ENCODE peak calls at places on chromosomes 4 and X, in eight cellular contexts. S is memory B cell; B is NCI-H1092 treated with DMSO at 0.1 percent for 48 hours; T is MG63; C is activated T-cell treated with anti-CD3 and anti-CD28 coated beads, Interleukin-2, amount 50 U/mL, for 72 hours; R is activated CD4-positive, alpha-beta T cell treated with anti-CD3 and anti-CD28 coated beads for 1 hour; P is central memory CD4-positive, alpha-beta T cell; L is head of caudate nucleus. W is an unnamed sample.

GRCh38 chrX:78517124-78517523 is 142.0 kb downstream of the RTL3 start:
- DNase-seq in C (peak), R (peak), T (no peak), L (no peak), B (no peak), P (peak), S (peak), W (no peak)

GRCh38 chrX:24498975-24499374 is 33.9 kb downstream of the PDK3 start:
- DNase-seq in S (peak), B (peak), L (no peak), T (no peak), P (peak), R (no peak), C (no peak), W (no peak)

GRCh38 chr4:121030151-121030550 is 42.2 kb downstream of the NDNF start:
- DNase-seq in B (no peak), T (no peak), S (no peak), R (no peak), C (no peak), P (no peak), L (no peak), W (no peak)

GRCh38 chrX:7163146-7163677 is 15.3 kb upstream of the PUDP start:
- DNase-seq in R (no peak), B (no peak), C (no peak), T (no peak), P (no peak), S (no peak), L (no peak), W (no peak)

GRCh38 chr4:56531823-56532222 is 26.2 kb downstream of the ARL9 start:
- DNase-seq in R (no peak), P (no peak), S (no peak), C (no peak), B (no peak), T (no peak), L (no peak), W (no peak)

GRCh38 chrX:68762649-68763268 is 66.1 kb upstream of the EFNB1 start:
- DNase-seq in S (no peak), T (peak), C (no peak), L (no peak), R (no peak), B (no peak), P (no peak), W (no peak)

GRCh38 chr4:5365071-5366008 is 314.1 kb downstream of the STK32B start:
- DNase-seq in P (no peak), T (peak), R (no peak), B (no peak), L (peak), C (no peak), S (no peak), W (no peak)

GRCh38 chr4:86031927-86032326 is 327.9 kb downstream of the MAPK10 start:
- DNase-seq in L (no peak), P (no peak), R (no peak), C (no peak), B (no peak), S (no peak), T (no peak), W (no peak)

GRCh38 chr4:57148831-57149230 is 38.6 kb upstream of the IGFBP7 start:
- DNase-seq in L (no peak), B (no peak), R (no peak), C (no peak), T (no peak), P (no peak), S (no peak), W (no peak)

GRCh38 chr4:26061248-26061986 is 147.4 kb downstream of the SMIM20 start:
- DNase-seq in R (no peak), S (no peak), T (peak), C (peak), P (peak), L (no peak), B (peak), W (peak)

GRCh38 chr4:4457803-4458550 is 71.1 kb downstream of the NSG1 start:
- DNase-seq in R (no peak), P (no peak), S (no peak), L (no peak), B (no peak), T (no peak), C (no peak), W (peak)

GRCh38 chr4:23811045-23811620 is 78.7 kb downstream of the PPARGC1A start:
- DNase-seq in T (no peak), S (no peak), L (no peak), C (no peak), R (no peak), B (no peak), P (no peak), W (no peak)

GRCh38 chrX:10156199-10157031 is at the start of gene CLCN4:
- DNase-seq in P (no peak), C (no peak), S (peak), R (no peak), L (peak), T (peak), B (peak), W (no peak)

GRCh38 chr4:185914583-185915199 is 102.7 kb upstream of the SORBS2 start:
- DNase-seq in L (no peak), T (peak), C (no peak), S (no peak), P (no peak), B (no peak), R (no peak), W (no peak)

GRCh38 chrX:76172325-76172887 is 456 bp upstream of the PBDC1 start:
- DNase-seq in R (no peak), L (peak), C (no peak), T (no peak), P (no peak), S (no peak), B (peak), W (no peak)

GRCh38 chr4:857461-857860 is 31.5 kb upstream of the CPLX1 start:
- DNase-seq in C (no peak), R (no peak), L (no peak), P (no peak), S (no peak), T (no peak), B (no peak), W (no peak)

GRCh38 chr4:104490770-104491395 is 3.8 kb downstream of the CXXC4 start:
- DNase-seq in B (peak), T (peak), P (peak), C (peak), S (peak), R (peak), L (peak), W (no peak)

GRCh38 chrX:29560065-29560464 is 655.3 kb upstream of the MAGEB2 start:
- DNase-seq in L (no peak), B (no peak), T (no peak), C (no peak), R (no peak), S (no peak), P (no peak), W (no peak)

GRCh38 chr4:5972571-5972970 is 45.7 kb downstream of the C4orf50 start:
- DNase-seq in L (no peak), C (no peak), T (no peak), S (no peak), B (no peak), P (no peak), R (no peak), W (no peak)

GRCh38 chrX:129649268-129650182 is 5.2 kb downstream of the APLN start:
- DNase-seq in T (peak), C (no peak), S (no peak), R (no peak), P (no peak), B (no peak), L (no peak), W (no peak)

GRCh38 chr4:15874671-15875070 is 63.9 kb downstream of the FGFBP1 start:
- DNase-seq in S (no peak), B (no peak), L (no peak), P (no peak), T (no peak), C (no peak), R (no peak), W (no peak)

GRCh38 chr4:7632341-7632740 is 197.6 kb upstream of the PSAPL1 start:
- DNase-seq in S (no peak), C (no peak), P (no peak), L (no peak), R (no peak), B (no peak), T (no peak), W (no peak)

GRCh38 chr4:126678608-126679007 is 954.1 kb upstream of the INTU start:
- DNase-seq in S (no peak), T (no peak), R (no peak), P (no peak), L (no peak), B (no peak), C (no peak), W (no peak)

GRCh38 chr4:72006576-72006975 is 25.2 kb upstream of the NPFFR2 start:
- DNase-seq in P (no peak), B (no peak), C (no peak), L (no peak), S (no peak), R (no peak), T (peak), W (no peak)

GRCh38 chr4:3122081-3122563 is 47.6 kb downstream of the HTT start:
- DNase-seq in L (no peak), R (no peak), T (no peak), P (no peak), C (no peak), B (no peak), S (no peak), W (no peak)

GRCh38 chr4:26407466-26407865 is 82.8 kb downstream of the CCKAR start:
- DNase-seq in C (no peak), S (no peak), R (no peak), B (no peak), L (no peak), P (no peak), T (no peak), W (no peak)

GRCh38 chr4:14345356-14345775 is 656.9 kb upstream of the CPEB2 start:
- DNase-seq in C (no peak), S (no peak), T (no peak), L (no peak), R (no peak), B (no peak), P (no peak), W (no peak)

GRCh38 chr4:7892212-7893019 is 47.2 kb downstream of the AFAP1 start:
- DNase-seq in R (no peak), P (no peak), T (no peak), L (no peak), S (no peak), C (no peak), B (no peak), W (no peak)

GRCh38 chr4:27357283-27357682 is 496.6 kb downstream of the STIM2 start:
- DNase-seq in S (no peak), C (no peak), P (no peak), T (no peak), B (peak), L (no peak), R (no peak), W (no peak)

GRCh38 chrX:16836371-16836770 is 33.8 kb downstream of the RBBP7 start:
- DNase-seq in P (no peak), S (peak), C (no peak), T (no peak), L (no peak), R (no peak), B (no peak), W (no peak)

GRCh38 chr4:53068755-53069154 is 206.6 kb downstream of the RASL11B start:
- DNase-seq in P (no peak), L (no peak), C (no peak), S (no peak), B (no peak), R (no peak), T (no peak), W (no peak)

GRCh38 chr4:77399831-77400230 is 205.8 kb upstream of the CXCL13 start:
- DNase-seq in S (no peak), R (no peak), T (no peak), P (no peak), C (no peak), L (no peak), B (no peak), W (no peak)

GRCh38 chrX:154374361-154375155 is at the start of gene FLNA:
- DNase-seq in C (peak), P (no peak), R (no peak), T (peak), B (peak), L (no peak), S (no peak), W (no peak)

W was measured in iPS DF 6.9.